ENCODE peak calls at places on chromosome X, in four cellular contexts. One of them, this sample, is unnamed.

GRCh38 chrX:11412715-11413623 is 119.8 kb downstream of the AMELX start:
- DNase-seq in adrenal gland: peak
- DNase-seq in effector memory CD4-positive, alpha-beta T cell: no peak
- DNase-seq in CD8-positive, alpha-beta memory T cell: no peak
- DNase-seq in this sample: no peak

GRCh38 chrX:30620980-30621716 is 32.1 kb upstream of the GK start:
- DNase-seq in CD8-positive, alpha-beta memory T cell: no peak
- DNase-seq in effector memory CD4-positive, alpha-beta T cell: no peak
- DNase-seq in adrenal gland: peak
- DNase-seq in this sample: peak

GRCh38 chrX:72105436-72105835 is 26.3 kb downstream of the RTL5 start:
- DNase-seq in adrenal gland: no peak
- DNase-seq in CD8-positive, alpha-beta memory T cell: peak
- DNase-seq in effector memory CD4-positive, alpha-beta T cell: peak
- DNase-seq in this sample: no peak

GRCh38 chrX:72306851-72307645 is 1.3 kb upstream of the CITED1 start:
- DNase-seq in adrenal gland: peak
- DNase-seq in CD8-positive, alpha-beta memory T cell: peak
- DNase-seq in effector memory CD4-positive, alpha-beta T cell: peak
- DNase-seq in this sample: peak

GRCh38 chrX:128816919-128817318 is 706.4 kb downstream of the SMARCA1 start:
- DNase-seq in adrenal gland: no peak
- DNase-seq in CD8-positive, alpha-beta memory T cell: no peak
- DNase-seq in effector memory CD4-positive, alpha-beta T cell: no peak
- DNase-seq in this sample: no peak

GRCh38 chrX:153478746-153479145 is 8.4 kb upstream of the HAUS7 start:
- DNase-seq in CD8-positive, alpha-beta memory T cell: no peak
- DNase-seq in effector memory CD4-positive, alpha-beta T cell: no peak
- DNase-seq in adrenal gland: no peak
- DNase-seq in this sample: no peak

GRCh38 chrX:133561251-133561650 is 146.0 kb upstream of the GPC4 start:
- DNase-seq in CD8-positive, alpha-beta memory T cell: no peak
- DNase-seq in effector memory CD4-positive, alpha-beta T cell: no peak
- DNase-seq in adrenal gland: no peak
- DNase-seq in this sample: no peak

GRCh38 chrX:105647749-105648148 is 174.6 kb upstream of the NRK start:
- DNase-seq in CD8-positive, alpha-beta memory T cell: no peak
- DNase-seq in effector memory CD4-positive, alpha-beta T cell: no peak
- DNase-seq in adrenal gland: no peak
- DNase-seq in this sample: no peak

GRCh38 chrX:46408553-46409407 is 136.4 kb downstream of the ZNF674 start:
- DNase-seq in adrenal gland: peak
- DNase-seq in CD8-positive, alpha-beta memory T cell: peak
- DNase-seq in effector memory CD4-positive, alpha-beta T cell: peak
- DNase-seq in this sample: peak

GRCh38 chrX:118254611-118255010 is 91.3 kb upstream of the WDR44 start:
- DNase-seq in effector memory CD4-positive, alpha-beta T cell: no peak
- DNase-seq in adrenal gland: peak
- DNase-seq in CD8-positive, alpha-beta memory T cell: no peak
- DNase-seq in this sample: peak

GRCh38 chrX:17968367-17968766 is 107.3 kb upstream of the RAI2 start:
- DNase-seq in CD8-positive, alpha-beta memory T cell: no peak
- DNase-seq in effector memory CD4-positive, alpha-beta T cell: no peak
- DNase-seq in adrenal gland: no peak
- DNase-seq in this sample: no peak

GRCh38 chrX:15983034-15983433 is 128.4 kb upstream of the AP1S2 start:
- DNase-seq in effector memory CD4-positive, alpha-beta T cell: no peak
- DNase-seq in adrenal gland: no peak
- DNase-seq in CD8-positive, alpha-beta memory T cell: no peak
- DNase-seq in this sample: no peak

GRCh38 chrX:43745938-43746721 is 90.0 kb downstream of the MAOA start:
- DNase-seq in adrenal gland: no peak
- DNase-seq in effector memory CD4-positive, alpha-beta T cell: no peak
- DNase-seq in CD8-positive, alpha-beta memory T cell: no peak
- DNase-seq in this sample: no peak

GRCh38 chrX:9340619-9341304 is 124.1 kb upstream of the TBL1X start:
- DNase-seq in adrenal gland: peak
- DNase-seq in CD8-positive, alpha-beta memory T cell: peak
- DNase-seq in effector memory CD4-positive, alpha-beta T cell: no peak
- DNase-seq in this sample: peak

GRCh38 chrX:31547816-31548215 is 476.0 kb upstream of the FTHL17 start:
- DNase-seq in effector memory CD4-positive, alpha-beta T cell: no peak
- DNase-seq in adrenal gland: no peak
- DNase-seq in CD8-positive, alpha-beta memory T cell: no peak
- DNase-seq in this sample: no peak

GRCh38 chrX:144219035-144219434 is 335.2 kb downstream of the UBE2NL start:
- DNase-seq in adrenal gland: no peak
- DNase-seq in effector memory CD4-positive, alpha-beta T cell: no peak
- DNase-seq in CD8-positive, alpha-beta memory T cell: no peak
- DNase-seq in this sample: no peak

GRCh38 chrX:129629837-129630236 is 24.9 kb downstream of the APLN start:
- DNase-seq in adrenal gland: no peak
- DNase-seq in CD8-positive, alpha-beta memory T cell: no peak
- DNase-seq in effector memory CD4-positive, alpha-beta T cell: no peak
- DNase-seq in this sample: no peak

GRCh38 chrX:9988762-9989161 is 21.6 kb downstream of the CLDN34 start:
- DNase-seq in effector memory CD4-positive, alpha-beta T cell: no peak
- DNase-seq in adrenal gland: no peak
- DNase-seq in CD8-positive, alpha-beta memory T cell: no peak
- DNase-seq in this sample: no peak

GRCh38 chrX:69107231-69107739 is 58.0 kb downstream of the PJA1 start:
- DNase-seq in adrenal gland: no peak
- DNase-seq in CD8-positive, alpha-beta memory T cell: no peak
- DNase-seq in effector memory CD4-positive, alpha-beta T cell: no peak
- DNase-seq in this sample: peak

GRCh38 chrX:150477364-150477763 is 91.1 kb upstream of the MTM1 start:
- DNase-seq in effector memory CD4-positive, alpha-beta T cell: no peak
- DNase-seq in adrenal gland: no peak
- DNase-seq in CD8-positive, alpha-beta memory T cell: no peak
- DNase-seq in this sample: no peak

GRCh38 chrX:11952176-11952720 is 186.0 kb upstream of the FRMPD4 start:
- DNase-seq in effector memory CD4-positive, alpha-beta T cell: no peak
- DNase-seq in adrenal gland: no peak
- DNase-seq in CD8-positive, alpha-beta memory T cell: no peak
- DNase-seq in this sample: no peak

DNA sequence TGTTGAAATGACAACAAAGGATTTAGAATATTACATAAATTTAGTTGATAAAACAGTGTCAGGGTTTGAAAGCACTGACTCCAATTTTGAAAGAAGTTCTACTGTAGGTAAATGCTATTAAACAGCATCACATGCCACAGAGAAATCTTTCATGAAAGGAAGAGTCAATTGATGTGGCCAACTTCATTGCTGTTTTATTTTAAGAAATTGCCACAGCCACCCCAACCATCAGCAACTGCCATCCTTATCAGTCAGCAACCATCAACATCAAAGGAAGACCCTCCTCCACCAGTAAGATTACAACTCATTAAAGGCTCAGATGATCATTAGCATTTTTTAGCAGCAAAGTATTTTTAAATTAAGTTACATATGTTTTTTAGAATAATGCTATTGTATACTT is 54.6 kb upstream of the RAB9B start:
- DNase-seq in effector memory CD4-positive, alpha-beta T cell: no peak
- DNase-seq in CD8-positive, alpha-beta memory T cell: no peak
- DNase-seq in adrenal gland: no peak
- DNase-seq in this sample: no peak
- H3K27ac ChIP-seq in effector memory CD4-positive, alpha-beta T cell: no peak
- H3K27ac ChIP-seq in CD8-positive, alpha-beta memory T cell: no peak
- H3K27ac ChIP-seq in adrenal gland: no peak
- H3K27ac ChIP-seq in this sample: no peak

DNA sequence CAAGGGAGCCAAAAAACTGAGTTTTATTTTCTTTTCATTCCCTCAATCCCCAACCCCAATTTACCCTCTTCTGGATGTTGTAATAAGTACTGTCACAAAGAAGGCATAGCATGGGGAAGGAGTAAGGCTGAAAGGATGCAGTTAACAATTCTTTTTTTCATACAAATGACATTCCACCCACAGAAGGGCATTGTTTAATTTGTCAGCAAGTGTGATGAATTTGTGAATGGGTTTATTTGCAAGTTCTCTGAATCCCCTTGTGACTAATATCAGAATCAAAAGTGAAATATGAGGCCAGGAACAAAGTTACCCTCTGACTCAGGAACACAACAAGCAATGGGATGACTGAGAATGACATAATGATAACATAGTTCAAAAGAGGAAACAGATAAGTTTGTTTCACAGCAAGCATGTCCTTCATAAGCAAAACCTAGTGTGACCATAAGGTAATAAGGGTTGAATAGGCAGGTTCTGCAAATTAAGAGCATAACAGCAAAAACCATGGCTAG is 2.1 kb downstream of the GEMIN8 start:
- DNase-seq in adrenal gland: no peak
- DNase-seq in CD8-positive, alpha-beta memory T cell: no peak
- DNase-seq in effector memory CD4-positive, alpha-beta T cell: no peak
- DNase-seq in this sample: no peak
- H3K4me3 ChIP-seq in adrenal gland: no peak
- H3K4me3 ChIP-seq in CD8-positive, alpha-beta memory T cell: no peak
- H3K4me3 ChIP-seq in effector memory CD4-positive, alpha-beta T cell: no peak
- H3K4me3 ChIP-seq in this sample: no peak

DNA sequence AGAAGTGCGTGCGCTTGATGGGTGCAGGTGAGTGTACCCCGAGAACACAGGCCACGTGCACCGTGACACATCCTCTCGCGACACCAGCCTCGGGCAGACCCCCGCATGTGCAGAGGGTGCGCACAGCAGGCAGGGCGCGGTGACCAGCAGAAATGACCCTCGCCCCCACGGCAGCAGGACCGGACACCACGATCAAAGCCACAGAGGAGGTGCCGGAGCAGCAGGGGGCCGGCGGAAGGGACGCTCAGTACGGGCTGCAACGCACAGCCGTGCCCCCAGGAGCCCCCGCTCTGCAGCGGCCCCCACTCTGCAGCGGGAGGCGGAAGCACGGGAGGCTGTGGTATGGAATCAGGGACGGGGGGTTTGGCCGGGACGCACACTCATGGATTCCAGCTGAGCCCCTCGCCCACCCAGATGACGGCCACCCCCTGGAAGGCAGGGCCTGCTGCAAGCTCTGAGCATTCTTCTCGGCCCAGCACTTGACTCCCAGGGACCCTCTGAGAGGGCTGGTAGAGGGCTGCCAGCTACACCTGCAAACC is 17.1 kb downstream of the PPP2R3B start:
- DNase-seq in effector memory CD4-positive, alpha-beta T cell: no peak
- DNase-seq in adrenal gland: no peak
- DNase-seq in CD8-positive, alpha-beta memory T cell: no peak
- DNase-seq in this sample: no peak
- H3K27ac ChIP-seq in effector memory CD4-positive, alpha-beta T cell: no peak
- H3K27ac ChIP-seq in adrenal gland: no peak
- H3K27ac ChIP-seq in CD8-positive, alpha-beta memory T cell: no peak
- H3K27ac ChIP-seq in this sample: no peak

GRCh38 chrX:53318766-53319353 is 37.5 kb upstream of the IQSEC2 start:
- DNase-seq in effector memory CD4-positive, alpha-beta T cell: no peak
- DNase-seq in adrenal gland: no peak
- DNase-seq in CD8-positive, alpha-beta memory T cell: no peak
- DNase-seq in this sample: no peak

GRCh38 chrX:53321943-53322497 is 40.6 kb upstream of the IQSEC2 start:
- DNase-seq in adrenal gland: no peak
- DNase-seq in effector memory CD4-positive, alpha-beta T cell: no peak
- DNase-seq in CD8-positive, alpha-beta memory T cell: no peak
- DNase-seq in this sample: no peak

GRCh38 chrX:53320543-53321215 is 39.3 kb upstream of the IQSEC2 start:
- DNase-seq in effector memory CD4-positive, alpha-beta T cell: no peak
- DNase-seq in CD8-positive, alpha-beta memory T cell: no peak
- DNase-seq in adrenal gland: peak
- DNase-seq in this sample: no peak

GRCh38 chrX:53321216-53321942 is 40.0 kb upstream of the IQSEC2 start:
- DNase-seq in adrenal gland: no peak
- DNase-seq in CD8-positive, alpha-beta memory T cell: no peak
- DNase-seq in effector memory CD4-positive, alpha-beta T cell: no peak
- DNase-seq in this sample: no peak

GRCh38 chrX:53319614-53320542 is 38.5 kb upstream of the IQSEC2 start:
- DNase-seq in CD8-positive, alpha-beta memory T cell: no peak
- DNase-seq in effector memory CD4-positive, alpha-beta T cell: no peak
- DNase-seq in adrenal gland: no peak
- DNase-seq in this sample: no peak
- H3K4me3 ChIP-seq in CD8-positive, alpha-beta memory T cell: peak
- H3K4me3 ChIP-seq in effector memory CD4-positive, alpha-beta T cell: peak
- H3K4me3 ChIP-seq in adrenal gland: peak
- H3K4me3 ChIP-seq in this sample: peak

GRCh38 chrX:39777623-39778025 is 320.1 kb downstream of the BCOR start:
- DNase-seq in CD8-positive, alpha-beta memory T cell: no peak
- DNase-seq in adrenal gland: no peak
- DNase-seq in effector memory CD4-positive, alpha-beta T cell: no peak
- DNase-seq in this sample: no peak
- H3K27ac ChIP-seq in CD8-positive, alpha-beta memory T cell: no peak
- H3K27ac ChIP-seq in adrenal gland: no peak
- H3K27ac ChIP-seq in effector memory CD4-positive, alpha-beta T cell: no peak
- H3K27ac ChIP-seq in this sample: no peak

GRCh38 chrX:38560776-38561125 is 591 bp upstream of the TSPAN7 start:
- DNase-seq in effector memory CD4-positive, alpha-beta T cell: no peak
- DNase-seq in adrenal gland: no peak
- DNase-seq in CD8-positive, alpha-beta memory T cell: no peak
- DNase-seq in this sample: no peak
- H3K4me3 ChIP-seq in effector memory CD4-positive, alpha-beta T cell: peak
- H3K4me3 ChIP-seq in adrenal gland: no peak
- H3K4me3 ChIP-seq in CD8-positive, alpha-beta memory T cell: peak
- H3K4me3 ChIP-seq in this sample: peak

GRCh38 chrX:119605398-119605738 is 856 bp downstream of the NKRF start:
- DNase-seq in adrenal gland: no peak
- DNase-seq in CD8-positive, alpha-beta memory T cell: no peak
- DNase-seq in effector memory CD4-positive, alpha-beta T cell: no peak
- DNase-seq in this sample: peak
- H3K27ac ChIP-seq in adrenal gland: no peak
- H3K27ac ChIP-seq in CD8-positive, alpha-beta memory T cell: peak
- H3K27ac ChIP-seq in effector memory CD4-positive, alpha-beta T cell: peak
- H3K27ac ChIP-seq in this sample: peak

GRCh38 chrX:137313627-137314026 is 252.3 kb upstream of the ZIC3 start:
- DNase-seq in effector memory CD4-positive, alpha-beta T cell: no peak
- DNase-seq in CD8-positive, alpha-beta memory T cell: no peak
- DNase-seq in adrenal gland: no peak
- DNase-seq in this sample: no peak
- H3K4me3 ChIP-seq in effector memory CD4-positive, alpha-beta T cell: no peak
- H3K4me3 ChIP-seq in CD8-positive, alpha-beta memory T cell: no peak
- H3K4me3 ChIP-seq in adrenal gland: no peak
- H3K4me3 ChIP-seq in this sample: no peak

GRCh38 chrX:20431486-20431885 is 164.8 kb upstream of the RPS6KA3 start:
- DNase-seq in CD8-positive, alpha-beta memory T cell: no peak
- DNase-seq in effector memory CD4-positive, alpha-beta T cell: no peak
- DNase-seq in adrenal gland: no peak
- DNase-seq in this sample: no peak

GRCh38 chrX:20435913-20436312 is 169.2 kb upstream of the RPS6KA3 start:
- DNase-seq in effector memory CD4-positive, alpha-beta T cell: no peak
- DNase-seq in adrenal gland: no peak
- DNase-seq in CD8-positive, alpha-beta memory T cell: no peak
- DNase-seq in this sample: no peak

GRCh38 chrX:20432746-20433374 is 166.2 kb upstream of the RPS6KA3 start:
- DNase-seq in adrenal gland: no peak
- DNase-seq in CD8-positive, alpha-beta memory T cell: no peak
- DNase-seq in effector memory CD4-positive, alpha-beta T cell: no peak
- DNase-seq in this sample: no peak

GRCh38 chrX:20432048-20432447 is 165.3 kb upstream of the RPS6KA3 start:
- DNase-seq in CD8-positive, alpha-beta memory T cell: no peak
- DNase-seq in effector memory CD4-positive, alpha-beta T cell: no peak
- DNase-seq in adrenal gland: no peak
- DNase-seq in this sample: no peak

GRCh38 chrX:20433376-20433775 is 166.7 kb upstream of the RPS6KA3 start:
- DNase-seq in CD8-positive, alpha-beta memory T cell: no peak
- DNase-seq in effector memory CD4-positive, alpha-beta T cell: no peak
- DNase-seq in adrenal gland: no peak
- DNase-seq in this sample: no peak
- H3K27ac ChIP-seq in CD8-positive, alpha-beta memory T cell: no peak
- H3K27ac ChIP-seq in effector memory CD4-positive, alpha-beta T cell: no peak
- H3K27ac ChIP-seq in adrenal gland: no peak
- H3K27ac ChIP-seq in this sample: no peak

GRCh38 chrX:112851806-112852205 is 11.2 kb upstream of the AMOT start:
- DNase-seq in effector memory CD4-positive, alpha-beta T cell: no peak
- DNase-seq in CD8-positive, alpha-beta memory T cell: no peak
- DNase-seq in adrenal gland: no peak
- DNase-seq in this sample: no peak
- H3K4me3 ChIP-seq in effector memory CD4-positive, alpha-beta T cell: no peak
- H3K4me3 ChIP-seq in CD8-positive, alpha-beta memory T cell: no peak
- H3K4me3 ChIP-seq in adrenal gland: no peak
- H3K4me3 ChIP-seq in this sample: no peak